ENCODE peak calls at places on chromosomes 16 and 17, in five cellular contexts. Z is foreskin keratinocyte; T is stimulated activated CD8-positive, alpha-beta memory T cell treated with anti-CD3 and anti-CD28 coated beads, Interleukin-4, amount 100 ng/mL, for 1 hour; M is nephron progenitor cell; B is activated CD4-positive, alpha-beta T cell treated with anti-CD3 and anti-CD28 coated beads, Interleukin-2, amount 50 U/mL, for 1 hour. P is an unnamed sample.

GRCh38 chr17:27535975-27536374 is 79.7 kb downstream of the KSR1 start:
- DNase-seq in T (no peak), B (no peak), M (no peak), Z (no peak), P (no peak)

GRCh38 chr17:69819316-69820087 is 255.5 kb upstream of the KCNJ16 start:
- DNase-seq in Z (no peak), B (no peak), M (no peak), T (no peak), P (no peak)

GRCh38 chr16:1102921-1103648 is 7.0 kb upstream of the C1QTNF8 start:
- DNase-seq in Z (no peak), T (peak; percentile 31), M (peak; percentile 91), B (peak; percentile 71), P (peak; percentile 22)

GRCh38 chr17:68248199-68248825 is 469 bp downstream of the AMZ2 start:
- DNase-seq in M (no peak), B (no peak), T (no peak), Z (peak; percentile 70), P (no peak)

GRCh38 chr16:728131-728889 is 1.4 kb downstream of the HAGHL start:
- DNase-seq in Z (peak; percentile 85), B (peak; percentile 51), T (peak; percentile 29), M (peak; percentile 77), P (no peak)

GRCh38 chr17:2054262-2054739 is 602 bp upstream of the HIC1 start:
- DNase-seq in M (no peak), Z (peak; percentile 62), B (no peak), T (no peak), P (no peak)

GRCh38 chr16:19389246-19389645 is 28.4 kb upstream of the TMC5 start:
- DNase-seq in B (peak; percentile 24), T (no peak), M (peak; percentile 57), Z (peak; percentile 35), P (no peak)

GRCh38 chr16:55408656-55409055 is 70.3 kb upstream of the MMP2 start:
- DNase-seq in M (no peak), T (no peak), B (no peak), Z (no peak), P (no peak)

GRCh38 chr17:31144427-31144826 is 49.6 kb downstream of the NF1 start:
- DNase-seq in Z (no peak), B (no peak), T (no peak), M (no peak), P (no peak)

GRCh38 chr16:14344292-14344691 is 273.2 kb downstream of the MRTFB start:
- DNase-seq in T (no peak), Z (no peak), M (no peak), B (no peak), P (no peak)

GRCh38 chr17:7258731-7259554 is 3.3 kb downstream of the CLDN7 start:
- DNase-seq in M (no peak), Z (no peak), T (no peak), B (no peak), P (no peak)

GRCh38 chr17:73586921-73587680 is 57.1 kb downstream of the SDK2 start:
- DNase-seq in Z (no peak), M (no peak), T (no peak), B (no peak), P (no peak)

GRCh38 chr16:67885545-67885944 is 860 bp downstream of the NRN1L start:
- DNase-seq in M (no peak), B (no peak), T (no peak), Z (no peak), P (no peak)

GRCh38 chr16:57134982-57135381 is 42.6 kb downstream of the CPNE2 start:
- DNase-seq in Z (no peak), M (no peak), B (peak; percentile 14), T (no peak), P (no peak)

GRCh38 chr17:79223953-79224352 is 149.3 kb downstream of the ENGASE start:
- DNase-seq in T (no peak), M (no peak), B (no peak), Z (no peak), P (no peak)

GRCh38 chr17:77690271-77691161 is 268.0 kb upstream of the TNRC6C start:
- DNase-seq in T (no peak), M (peak; percentile 34), B (no peak), Z (no peak), P (no peak)

GRCh38 chr17:27158390-27158789 is 135.5 kb upstream of the WSB1 start:
- DNase-seq in M (no peak), B (no peak), Z (no peak), T (no peak), P (no peak)

GRCh38 chr16:17744903-17745581 is 274.3 kb upstream of the XYLT1 start:
- DNase-seq in Z (no peak), T (no peak), B (no peak), M (peak; percentile 46), P (no peak)

GRCh38 chr17:9594065-9594464 is 17.6 kb downstream of the CFAP52 start:
- DNase-seq in Z (no peak), T (no peak), M (no peak), B (no peak), P (no peak)

GRCh38 chr17:27762527-27763305 is 37.6 kb downstream of the NOS2 start:
- DNase-seq in T (no peak), B (no peak), Z (no peak), M (peak; percentile 71), P (no peak)

GRCh38 chr17:8581002-8581658 is 49.4 kb downstream of the MYH10 start:
- DNase-seq in Z (peak; percentile 92), T (no peak), M (no peak), B (no peak), P (no peak)

GRCh38 chr17:51118330-51119195 is 2.1 kb downstream of the SPAG9 start:
- DNase-seq in Z (no peak), M (no peak), T (no peak), B (no peak), P (no peak)

GRCh38 chr17:7167832-7168231 is 11.3 kb downstream of the ASGR1 start:
- DNase-seq in M (no peak), T (no peak), B (no peak), Z (no peak), P (no peak)

GRCh38 chr16:2026461-2027023 is at the start of gene NHERF2:
- DNase-seq in B (no peak), T (no peak), Z (no peak), M (peak; percentile 62), P (no peak)

GRCh38 chr17:47802341-47803022 is 19.1 kb downstream of the OSBPL7 start:
- DNase-seq in T (no peak), M (peak; percentile 45), B (peak; percentile 56), Z (peak; percentile 49), P (no peak)

P was measured in GOT3.